ENCODE peak calls at places on chromosomes 5 and 9, in ten cellular contexts. One of them, this sample, is unnamed.
A peak's percentile ranks its signal among the peaks of the same experiment; 100 is the strongest.

GRCh38 chr5:1246711-1247431 is 21.7 kb downstream of the SLC6A18 start:
- DNase-seq in breast epithelium: no peak
- DNase-seq in stomach: peak; percentile 66
- DNase-seq in sigmoid colon: no peak
- DNase-seq in suprapubic skin: no peak
- DNase-seq in heart left ventricle: peak; percentile 47
- DNase-seq in H54: no peak
- DNase-seq in gastrocnemius medialis: no peak
- DNase-seq in HepG2: peak; percentile 45
- DNase-seq in body of pancreas: peak; percentile 64
- DNase-seq in this sample: peak; percentile 33

GRCh38 chr5:73678322-73678740 is 52.3 kb downstream of the ARHGEF28 start:
- DNase-seq in stomach: peak; percentile 77
- DNase-seq in HepG2: peak; percentile 95
- DNase-seq in suprapubic skin: no peak
- DNase-seq in body of pancreas: peak; percentile 74
- DNase-seq in H54: no peak
- DNase-seq in gastrocnemius medialis: no peak
- DNase-seq in heart left ventricle: no peak
- DNase-seq in sigmoid colon: no peak
- DNase-seq in breast epithelium: no peak
- DNase-seq in this sample: no peak

GRCh38 chr5:167294861-167295685 is 996.4 kb upstream of the WWC1 start:
- DNase-seq in HepG2: no peak
- DNase-seq in heart left ventricle: no peak
- DNase-seq in stomach: no peak
- DNase-seq in suprapubic skin: no peak
- DNase-seq in H54: peak; percentile 54
- DNase-seq in body of pancreas: no peak
- DNase-seq in gastrocnemius medialis: no peak
- DNase-seq in sigmoid colon: no peak
- DNase-seq in breast epithelium: no peak
- DNase-seq in this sample: no peak

GRCh38 chr5:163846512-163846911 is 341.1 kb downstream of the MAT2B start:
- DNase-seq in gastrocnemius medialis: no peak
- DNase-seq in HepG2: no peak
- DNase-seq in H54: no peak
- DNase-seq in body of pancreas: no peak
- DNase-seq in breast epithelium: no peak
- DNase-seq in sigmoid colon: no peak
- DNase-seq in stomach: no peak
- DNase-seq in suprapubic skin: no peak
- DNase-seq in heart left ventricle: no peak
- DNase-seq in this sample: no peak

GRCh38 chr5:11384441-11385250 is 519.6 kb downstream of the CTNND2 start:
- DNase-seq in HepG2: no peak
- DNase-seq in suprapubic skin: no peak
- DNase-seq in sigmoid colon: peak; percentile 60
- DNase-seq in heart left ventricle: no peak
- DNase-seq in breast epithelium: peak; percentile 58
- DNase-seq in stomach: peak; percentile 71
- DNase-seq in gastrocnemius medialis: no peak
- DNase-seq in H54: no peak
- DNase-seq in body of pancreas: peak; percentile 26
- DNase-seq in this sample: no peak

GRCh38 chr5:142315231-142315900 is 9.5 kb downstream of the SPRY4 start:
- DNase-seq in gastrocnemius medialis: no peak
- DNase-seq in breast epithelium: no peak
- DNase-seq in HepG2: no peak
- DNase-seq in body of pancreas: no peak
- DNase-seq in stomach: no peak
- DNase-seq in heart left ventricle: no peak
- DNase-seq in H54: no peak
- DNase-seq in sigmoid colon: no peak
- DNase-seq in suprapubic skin: no peak
- DNase-seq in this sample: no peak

GRCh38 chr9:13900449-13900848 is 413.5 kb downstream of the NFIB start:
- DNase-seq in HepG2: no peak
- DNase-seq in suprapubic skin: no peak
- DNase-seq in breast epithelium: no peak
- DNase-seq in gastrocnemius medialis: no peak
- DNase-seq in sigmoid colon: no peak
- DNase-seq in heart left ventricle: no peak
- DNase-seq in body of pancreas: no peak
- DNase-seq in H54: no peak
- DNase-seq in stomach: no peak
- DNase-seq in this sample: no peak

GRCh38 chr5:95738069-95738468 is 6.9 kb downstream of the RHOBTB3 start:
- DNase-seq in sigmoid colon: no peak
- DNase-seq in suprapubic skin: no peak
- DNase-seq in body of pancreas: no peak
- DNase-seq in HepG2: no peak
- DNase-seq in gastrocnemius medialis: no peak
- DNase-seq in H54: no peak
- DNase-seq in breast epithelium: no peak
- DNase-seq in heart left ventricle: peak; percentile 22
- DNase-seq in stomach: no peak
- DNase-seq in this sample: no peak

DNA sequence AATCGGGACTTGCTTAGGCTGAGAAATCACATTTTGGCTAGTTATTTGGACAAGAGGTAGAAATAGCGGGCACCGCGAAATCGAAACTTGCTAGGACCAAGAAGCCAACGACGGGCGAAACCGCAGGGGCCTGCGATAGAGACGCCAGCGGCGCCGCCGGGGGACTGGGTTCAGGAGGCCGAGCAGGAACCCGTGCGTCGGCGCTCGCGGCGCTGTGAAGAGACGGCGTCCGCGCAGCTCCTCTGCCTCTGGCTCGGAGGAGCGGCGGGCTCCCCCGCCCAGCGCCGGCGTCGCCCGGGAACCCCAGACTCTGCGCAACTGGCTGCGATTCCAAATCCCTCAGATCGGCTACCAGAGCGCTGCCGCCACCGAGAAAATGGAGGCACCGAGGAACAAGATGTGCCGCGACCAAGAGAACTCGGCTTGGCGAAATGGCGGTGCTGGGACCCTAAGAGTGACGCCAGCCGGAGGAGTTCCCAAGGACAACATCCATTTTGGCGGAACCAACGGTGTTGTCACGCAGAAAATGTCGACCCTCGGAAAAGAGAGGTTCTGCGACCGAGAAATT is 26.2 kb upstream of the ANXA2R start:
- DNase-seq in heart left ventricle: peak; percentile 80
- DNase-seq in HepG2: peak; percentile 55
- DNase-seq in breast epithelium: peak; percentile 77
- DNase-seq in gastrocnemius medialis: peak; percentile 49
- DNase-seq in sigmoid colon: peak; percentile 87
- DNase-seq in stomach: peak; percentile 82
- DNase-seq in body of pancreas: peak; percentile 72
- DNase-seq in suprapubic skin: peak; percentile 83
- DNase-seq in H54: no peak
- DNase-seq in this sample: peak; percentile 91
- TF ChIP-seq POLR2A in heart left ventricle: no peak
- TF ChIP-seq POLR2A in HepG2: peak; percentile 51
- TF ChIP-seq POLR2A in breast epithelium: no peak
- TF ChIP-seq POLR2A in gastrocnemius medialis: no peak
- TF ChIP-seq POLR2A in sigmoid colon: no peak
- TF ChIP-seq POLR2A in stomach: no peak
- TF ChIP-seq POLR2A in body of pancreas: peak; percentile 81
- TF ChIP-seq POLR2A in suprapubic skin: no peak
- TF ChIP-seq POLR2A in H54: peak; percentile 34
- TF ChIP-seq POLR2A in this sample: no peak

GRCh38 chr5:3265936-3266335 is 329.7 kb upstream of the IRX1 start:
- DNase-seq in stomach: no peak
- DNase-seq in H54: no peak
- DNase-seq in breast epithelium: no peak
- DNase-seq in sigmoid colon: no peak
- DNase-seq in heart left ventricle: no peak
- DNase-seq in gastrocnemius medialis: no peak
- DNase-seq in body of pancreas: no peak
- DNase-seq in suprapubic skin: no peak
- DNase-seq in HepG2: no peak
- DNase-seq in this sample: no peak

GRCh38 chr5:3266861-3267260 is 328.8 kb upstream of the IRX1 start:
- DNase-seq in H54: no peak
- DNase-seq in body of pancreas: no peak
- DNase-seq in sigmoid colon: no peak
- DNase-seq in stomach: no peak
- DNase-seq in heart left ventricle: no peak
- DNase-seq in breast epithelium: no peak
- DNase-seq in HepG2: no peak
- DNase-seq in suprapubic skin: no peak
- DNase-seq in gastrocnemius medialis: no peak
- DNase-seq in this sample: no peak

GRCh38 chr5:3262451-3262850 is 333.2 kb upstream of the IRX1 start:
- DNase-seq in HepG2: no peak
- DNase-seq in stomach: no peak
- DNase-seq in suprapubic skin: no peak
- DNase-seq in breast epithelium: no peak
- DNase-seq in body of pancreas: no peak
- DNase-seq in heart left ventricle: no peak
- DNase-seq in gastrocnemius medialis: no peak
- DNase-seq in sigmoid colon: no peak
- DNase-seq in H54: no peak
- DNase-seq in this sample: no peak

GRCh38 chr5:3268760-3269330 is 326.8 kb upstream of the IRX1 start:
- DNase-seq in heart left ventricle: no peak
- DNase-seq in HepG2: no peak
- DNase-seq in breast epithelium: no peak
- DNase-seq in suprapubic skin: no peak
- DNase-seq in H54: no peak
- DNase-seq in stomach: no peak
- DNase-seq in body of pancreas: no peak
- DNase-seq in gastrocnemius medialis: no peak
- DNase-seq in sigmoid colon: no peak
- DNase-seq in this sample: no peak

GRCh38 chr5:3265131-3265885 is 330.3 kb upstream of the IRX1 start:
- DNase-seq in body of pancreas: no peak
- DNase-seq in H54: no peak
- DNase-seq in stomach: no peak
- DNase-seq in heart left ventricle: no peak
- DNase-seq in suprapubic skin: no peak
- DNase-seq in gastrocnemius medialis: no peak
- DNase-seq in breast epithelium: no peak
- DNase-seq in sigmoid colon: no peak
- DNase-seq in HepG2: no peak
- DNase-seq in this sample: no peak
- TF ChIP-seq POLR2A in body of pancreas: no peak
- TF ChIP-seq POLR2A in H54: no peak
- TF ChIP-seq POLR2A in stomach: no peak
- TF ChIP-seq POLR2A in heart left ventricle: no peak
- TF ChIP-seq POLR2A in suprapubic skin: no peak
- TF ChIP-seq POLR2A in gastrocnemius medialis: no peak
- TF ChIP-seq POLR2A in breast epithelium: no peak
- TF ChIP-seq POLR2A in sigmoid colon: no peak
- TF ChIP-seq POLR2A in HepG2: no peak
- TF ChIP-seq POLR2A in this sample: no peak

GRCh38 chr9:137223078-137224040 is 1.3 kb upstream of the RNF208 start:
- DNase-seq in suprapubic skin: peak; percentile 99
- DNase-seq in body of pancreas: peak; percentile 97
- DNase-seq in gastrocnemius medialis: peak; percentile 97
- DNase-seq in heart left ventricle: peak; percentile 99
- DNase-seq in HepG2: peak; percentile 98
- DNase-seq in sigmoid colon: peak; percentile 99
- DNase-seq in H54: peak; percentile 100
- DNase-seq in stomach: peak; percentile 98
- DNase-seq in breast epithelium: peak; percentile 97
- DNase-seq in this sample: peak; percentile 99
- TF ChIP-seq POLR2A in suprapubic skin: no peak
- TF ChIP-seq POLR2A in body of pancreas: peak; percentile 62
- TF ChIP-seq POLR2A in gastrocnemius medialis: peak; percentile 61
- TF ChIP-seq POLR2A in heart left ventricle: peak; percentile 77
- TF ChIP-seq POLR2A in HepG2: no peak
- TF ChIP-seq POLR2A in sigmoid colon: peak; percentile 15
- TF ChIP-seq POLR2A in H54: peak; percentile 53
- TF ChIP-seq POLR2A in stomach: no peak
- TF ChIP-seq POLR2A in breast epithelium: peak; percentile 39
- TF ChIP-seq POLR2A in this sample: peak; percentile 82

GRCh38 chr5:172859966-172860365 is 25.9 kb downstream of the ERGIC1 start:
- DNase-seq in sigmoid colon: no peak
- DNase-seq in breast epithelium: no peak
- DNase-seq in body of pancreas: no peak
- DNase-seq in heart left ventricle: no peak
- DNase-seq in H54: no peak
- DNase-seq in gastrocnemius medialis: no peak
- DNase-seq in suprapubic skin: no peak
- DNase-seq in HepG2: no peak
- DNase-seq in stomach: peak; percentile 64
- DNase-seq in this sample: no peak

GRCh38 chr5:172862165-172862801 is 28.2 kb downstream of the ERGIC1 start:
- DNase-seq in HepG2: no peak
- DNase-seq in H54: no peak
- DNase-seq in heart left ventricle: no peak
- DNase-seq in body of pancreas: no peak
- DNase-seq in breast epithelium: no peak
- DNase-seq in suprapubic skin: no peak
- DNase-seq in sigmoid colon: no peak
- DNase-seq in stomach: no peak
- DNase-seq in gastrocnemius medialis: no peak
- DNase-seq in this sample: no peak

GRCh38 chr5:172858990-172859811 is 25.1 kb downstream of the ERGIC1 start:
- DNase-seq in sigmoid colon: peak; percentile 90
- DNase-seq in heart left ventricle: peak; percentile 89
- DNase-seq in HepG2: peak; percentile 96
- DNase-seq in stomach: peak; percentile 73
- DNase-seq in body of pancreas: peak; percentile 39
- DNase-seq in suprapubic skin: peak; percentile 88
- DNase-seq in gastrocnemius medialis: peak; percentile 62
- DNase-seq in H54: peak; percentile 84
- DNase-seq in breast epithelium: no peak
- DNase-seq in this sample: no peak

GRCh38 chr5:172861461-172861860 is 27.4 kb downstream of the ERGIC1 start:
- DNase-seq in heart left ventricle: no peak
- DNase-seq in gastrocnemius medialis: no peak
- DNase-seq in suprapubic skin: no peak
- DNase-seq in HepG2: no peak
- DNase-seq in sigmoid colon: no peak
- DNase-seq in breast epithelium: no peak
- DNase-seq in H54: no peak
- DNase-seq in body of pancreas: no peak
- DNase-seq in stomach: no peak
- DNase-seq in this sample: no peak

DNA sequence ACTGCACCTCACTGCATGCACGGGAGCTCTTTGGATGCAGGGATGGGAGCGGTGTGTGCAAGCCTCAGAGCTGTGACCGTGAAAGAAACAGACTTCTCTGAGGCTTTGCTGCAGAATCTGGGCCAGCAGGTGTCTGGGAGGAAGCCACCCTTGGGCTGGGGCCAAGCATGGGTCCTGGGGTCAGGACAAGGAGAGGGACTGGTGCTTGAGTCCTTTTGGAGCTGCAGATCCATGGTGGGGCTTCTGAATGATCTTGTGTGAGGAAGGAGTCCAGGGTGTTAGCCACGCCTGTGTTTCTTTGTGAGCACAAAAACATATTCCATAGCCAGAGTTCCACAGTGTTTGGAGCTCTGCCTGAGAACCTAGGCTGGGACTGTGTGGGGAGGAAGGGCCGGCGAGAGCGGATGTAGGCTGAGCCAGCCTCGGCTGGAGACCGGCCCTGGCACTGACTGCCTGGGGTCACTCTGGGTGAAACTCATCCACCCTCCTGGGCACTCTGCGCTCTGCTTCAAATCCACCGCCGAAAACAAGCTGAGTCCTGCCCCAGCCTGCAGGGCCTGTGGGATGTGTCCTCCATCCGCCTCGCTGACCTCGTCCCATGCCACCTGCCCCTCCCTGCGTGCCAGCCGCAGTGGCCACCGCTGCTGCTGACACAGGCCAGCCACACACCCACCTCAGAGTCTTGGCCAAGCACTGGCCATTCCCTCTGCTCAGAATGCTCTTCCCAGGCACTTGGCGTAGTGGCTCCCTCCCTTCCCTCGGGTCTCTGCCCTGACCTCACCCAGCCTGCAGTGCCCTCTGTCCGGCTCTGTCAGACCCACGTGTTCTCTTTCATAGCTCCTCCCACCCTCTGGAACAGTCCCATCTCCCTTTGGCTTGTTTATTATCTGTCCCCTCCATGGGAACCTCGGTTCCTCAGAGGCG is 26.7 kb downstream of the ERGIC1 start:
- DNase-seq in breast epithelium: peak; percentile 86
- DNase-seq in stomach: peak; percentile 91
- DNase-seq in heart left ventricle: peak; percentile 95
- DNase-seq in suprapubic skin: peak; percentile 90
- DNase-seq in gastrocnemius medialis: peak; percentile 93
- DNase-seq in HepG2: no peak
- DNase-seq in H54: peak; percentile 50
- DNase-seq in body of pancreas: peak; percentile 56
- DNase-seq in sigmoid colon: peak; percentile 97
- DNase-seq in this sample: no peak
- TF ChIP-seq POLR2A in breast epithelium: no peak
- TF ChIP-seq POLR2A in stomach: no peak
- TF ChIP-seq POLR2A in heart left ventricle: peak; percentile 53
- TF ChIP-seq POLR2A in suprapubic skin: no peak
- TF ChIP-seq POLR2A in gastrocnemius medialis: peak; percentile 42
- TF ChIP-seq POLR2A in HepG2: no peak
- TF ChIP-seq POLR2A in H54: no peak
- TF ChIP-seq POLR2A in body of pancreas: peak; percentile 34
- TF ChIP-seq POLR2A in sigmoid colon: no peak
- TF ChIP-seq POLR2A in this sample: no peak

This sample was measured in erythroblast.